ENCODE peak calls at places on chromosomes 2 and 18, in four cellular contexts. O is WERI-Rb-1, C is breast epithelium, J is neural crest cell. D is an unnamed sample.

GRCh38 chr2:30147196-30147714 is 448 bp downstream of the YPEL5 start:
- DNase-seq in O (no peak), J (peak), C (no peak), D (no peak)

GRCh38 chr2:144362401-144362800 is 157.5 kb downstream of the ZEB2 start:
- DNase-seq in O (no peak), C (no peak), J (no peak), D (no peak)

GRCh38 chr2:26491563-26492167 is 13.7 kb upstream of the OTOF start:
- DNase-seq in C (no peak), O (no peak), J (no peak), D (no peak)

GRCh38 chr18:68221116-68221724 is 493.7 kb downstream of the TMX3 start:
- DNase-seq in O (no peak), C (no peak), J (no peak), D (no peak)

GRCh38 chr2:9271691-9272090 is 65.1 kb downstream of the ASAP2 start:
- DNase-seq in C (no peak), J (no peak), O (no peak), D (no peak)

GRCh38 chr2:181741756-181742155 is 61.4 kb upstream of the NEUROD1 start:
- DNase-seq in C (no peak), O (no peak), J (no peak), D (no peak)

GRCh38 chr2:26876260-26876659 is 28.3 kb downstream of the DPYSL5 start:
- DNase-seq in C (no peak), J (no peak), O (no peak), D (no peak)

GRCh38 chr2:46801731-46802664 is 113.6 kb downstream of the MCFD2 start:
- DNase-seq in C (no peak), J (no peak), O (no peak), D (no peak)

GRCh38 chr18:54149078-54149697 is 75.3 kb downstream of the MBD2 start:
- DNase-seq in O (no peak), J (no peak), C (no peak), D (no peak)

GRCh38 chr2:240602266-240603050 is 15.9 kb downstream of the CAPN10 start:
- DNase-seq in O (peak), C (peak), J (no peak), D (no peak)

GRCh38 chr2:175036582-175037018 is 31.4 kb upstream of the CHN1 start:
- DNase-seq in O (no peak), J (no peak), C (no peak), D (no peak)

GRCh38 chr2:225735844-225736243 is 336.3 kb downstream of the NYAP2 start:
- DNase-seq in J (no peak), C (no peak), O (no peak), D (no peak)

GRCh38 chr2:191894681-191895147 is 47.8 kb upstream of the CAVIN2 start:
- DNase-seq in C (no peak), J (no peak), O (no peak), D (no peak)

GRCh38 chr2:200477667-200478121 is 32.2 kb downstream of the KCTD18 start:
- DNase-seq in C (no peak), J (no peak), O (no peak), D (no peak)

GRCh38 chr2:116057538-116057937 is 1615.1 kb downstream of the DPP10 start:
- DNase-seq in O (peak), C (no peak), J (no peak), D (no peak)

GRCh38 chr2:226180485-226180884 is 619.1 kb downstream of the IRS1 start:
- DNase-seq in O (no peak), C (no peak), J (no peak), D (no peak)

GRCh38 chr2:191800874-191801273 is 46.0 kb downstream of the CAVIN2 start:
- DNase-seq in O (no peak), J (no peak), C (no peak), D (no peak)

GRCh38 chr18:60277855-60278480 is 94.6 kb downstream of the MC4R start:
- DNase-seq in O (no peak), J (no peak), C (no peak), D (no peak)

GRCh38 chr2:233289590-233290424 is 17.8 kb upstream of the SAG start:
- DNase-seq in O (no peak), J (no peak), C (no peak), D (no peak)

GRCh38 chr2:16105664-16106281 is 165.4 kb downstream of the MYCN start:
- DNase-seq in C (no peak), J (no peak), O (peak), D (no peak)

GRCh38 chr2:22273853-22274252 is 1111.1 kb upstream of the KLHL29 start:
- DNase-seq in C (no peak), O (no peak), J (no peak), D (no peak)

GRCh38 chr2:111975053-111975552 is 76.7 kb downstream of the MERTK start:
- DNase-seq in O (no peak), J (no peak), C (no peak), D (no peak)

GRCh38 chr2:236499691-236500573 is 69.7 kb upstream of the ACKR3 start:
- DNase-seq in C (no peak), J (no peak), O (no peak), D (no peak)

GRCh38 chr2:208280234-208280633 is 14.2 kb downstream of the PIKFYVE start:
- DNase-seq in C (no peak), J (no peak), O (no peak), D (no peak)

GRCh38 chr18:9894454-9895068 is 8.8 kb downstream of the TXNDC2 start:
- DNase-seq in O (no peak), J (no peak), C (no peak), D (no peak)

GRCh38 chr2:231680992-231681852 is 27.1 kb upstream of the PTMA start:
- DNase-seq in C (no peak), O (peak), J (peak), D (peak)

GRCh38 chr2:226002438-226002837 is 602.9 kb downstream of the NYAP2 start:
- DNase-seq in J (no peak), C (no peak), O (no peak), D (no peak)

GRCh38 chr2:18369750-18370149 is 190.7 kb downstream of the RDH14 start:
- DNase-seq in O (no peak), J (no peak), C (no peak), D (no peak)

DNA sequence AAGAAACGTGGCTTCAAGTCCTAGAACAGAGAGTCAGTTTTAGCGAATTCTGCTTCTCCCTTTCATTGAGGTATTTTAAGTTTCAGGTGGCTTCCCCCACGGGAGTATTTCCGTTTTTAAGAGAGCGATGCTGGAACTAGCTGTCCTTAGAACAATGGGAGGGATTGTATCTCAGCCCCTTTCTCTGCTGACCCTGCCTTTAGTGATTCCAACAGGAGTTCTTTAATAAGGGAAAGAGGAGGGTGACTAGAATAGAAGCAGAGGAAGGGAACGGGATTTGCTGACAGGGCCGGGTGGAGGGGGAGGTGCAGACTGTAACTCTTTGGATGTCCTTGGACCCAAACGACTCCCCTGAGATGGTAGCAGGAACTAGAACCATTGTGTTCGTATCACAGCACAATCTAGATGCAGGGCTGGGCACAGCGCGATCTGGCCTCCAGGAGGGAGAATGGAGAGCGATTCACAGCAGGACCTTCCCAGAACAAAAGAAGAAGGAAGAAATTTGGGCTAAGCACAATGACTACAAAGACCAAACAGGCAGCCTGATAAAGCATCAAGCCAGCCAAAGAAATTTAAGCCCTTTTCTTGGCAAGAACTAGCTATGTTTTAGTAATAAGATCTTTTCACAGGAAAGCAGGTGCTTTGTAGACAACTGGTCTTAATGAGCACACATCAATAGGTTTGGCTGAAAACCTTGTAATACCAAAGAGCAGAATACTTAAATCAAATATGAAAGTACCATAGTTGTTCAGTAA is 15.8 kb upstream of the RTTN start:
- DNase-seq in O (no peak), J (no peak), C (no peak), D (no peak)
- TF ChIP-seq CTCF in O (no peak), J (no peak), C (no peak), D (no peak)

DNA sequence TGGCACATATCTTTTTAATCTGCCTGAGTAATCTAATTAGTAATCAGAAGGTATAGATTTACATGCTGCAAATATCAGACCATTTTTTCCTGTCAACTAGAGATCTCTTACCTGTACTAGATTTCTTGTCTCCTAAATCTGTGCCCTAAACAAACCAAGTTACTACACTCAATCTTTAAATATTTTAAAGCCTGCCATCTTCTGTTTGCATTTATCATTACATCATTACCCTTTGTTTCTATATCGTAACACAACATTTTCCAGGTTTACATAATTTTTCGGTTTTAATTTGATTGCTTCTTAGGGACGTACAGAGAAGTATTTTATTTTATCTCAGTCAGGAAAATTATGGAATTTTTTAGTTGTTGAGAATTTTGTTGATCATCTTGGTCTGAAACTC is 25.7 kb downstream of the PSMA8 start:
- DNase-seq in O (no peak), C (no peak), J (no peak), D (no peak)
- TF ChIP-seq CTCF in O (no peak), C (no peak), J (peak), D (no peak)

GRCh38 chr2:171158790-171159325 is 1.8 kb downstream of the TLK1 start:
- DNase-seq in O (no peak), J (no peak), C (no peak), D (no peak)

GRCh38 chr2:171160630-171161424 is at the start of gene TLK1:
- DNase-seq in C (peak), O (peak), J (peak), D (peak)

GRCh38 chr2:171158036-171158789 is 2.5 kb downstream of the TLK1 start:
- DNase-seq in C (no peak), J (no peak), O (no peak), D (no peak)

GRCh38 chr2:171160119-171160629 is 519 bp downstream of the TLK1 start:
- DNase-seq in C (peak), J (peak), O (peak), D (peak)

GRCh38 chr2:171159326-171160118 is 1.2 kb downstream of the TLK1 start:
- DNase-seq in C (peak), O (peak), J (peak), D (no peak)
- TF ChIP-seq CTCF in C (no peak), O (peak), J (peak), D (no peak)

DNA sequence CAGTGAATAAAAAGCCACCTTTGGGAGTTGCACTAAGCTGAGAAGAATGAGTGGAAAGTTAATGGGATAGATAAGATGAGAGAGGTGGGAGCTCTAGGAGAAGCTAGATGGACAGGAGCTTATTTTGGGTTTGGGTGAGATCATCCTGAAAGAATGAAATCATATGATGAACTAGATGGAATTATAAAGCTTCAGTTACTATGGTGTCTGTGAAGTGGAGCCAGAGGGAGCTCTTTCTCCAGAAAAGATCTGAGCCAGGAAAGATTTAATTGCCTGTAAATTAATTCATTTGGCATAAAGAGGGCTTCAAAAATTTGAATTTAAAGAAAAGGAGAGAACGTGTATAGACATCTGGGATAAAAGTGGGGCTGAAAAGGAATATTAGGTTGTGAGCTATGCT is 10.3 kb downstream of the DNAH6 start:
- DNase-seq in J (no peak), O (no peak), C (no peak), D (no peak)
- TF ChIP-seq CTCF in J (no peak), O (no peak), C (no peak), D (no peak)

D was measured in activated B cell treated with CpG ODN at 0.5 μM for 24 hours.